ENCODE peak calls at places on chromosomes 4 and X, in five cellular contexts. One of them, this sample, is unnamed.

GRCh38 chr4:101037938-101038413 is 309.4 kb downstream of the PPP3CA start:
- DNase-seq in CD8-positive, alpha-beta T cell: no peak
- DNase-seq in cardiac muscle cell: no peak
- DNase-seq in AG10803: peak
- DNase-seq in foreskin fibroblast: no peak
- DNase-seq in this sample: no peak

GRCh38 chrX:71326394-71326793 is 24.8 kb downstream of the ITGB1BP2 start:
- DNase-seq in cardiac muscle cell: no peak
- DNase-seq in AG10803: no peak
- DNase-seq in foreskin fibroblast: no peak
- DNase-seq in CD8-positive, alpha-beta T cell: no peak
- DNase-seq in this sample: no peak

GRCh38 chr4:124262211-124263179 is 450.0 kb downstream of the ANKRD50 start:
- DNase-seq in foreskin fibroblast: peak
- DNase-seq in AG10803: peak
- DNase-seq in cardiac muscle cell: peak
- DNase-seq in CD8-positive, alpha-beta T cell: peak
- DNase-seq in this sample: peak

GRCh38 chr4:177220376-177220775 is 89.3 kb upstream of the NEIL3 start:
- DNase-seq in AG10803: peak
- DNase-seq in cardiac muscle cell: peak
- DNase-seq in foreskin fibroblast: peak
- DNase-seq in CD8-positive, alpha-beta T cell: no peak
- DNase-seq in this sample: no peak

GRCh38 chrX:115560211-115560977 is 580 bp upstream of the PLS3 start:
- DNase-seq in foreskin fibroblast: no peak
- DNase-seq in AG10803: no peak
- DNase-seq in CD8-positive, alpha-beta T cell: no peak
- DNase-seq in cardiac muscle cell: peak
- DNase-seq in this sample: no peak

GRCh38 chrX:40772290-40772689 is 36.9 kb upstream of the MED14 start:
- DNase-seq in AG10803: peak
- DNase-seq in cardiac muscle cell: no peak
- DNase-seq in CD8-positive, alpha-beta T cell: no peak
- DNase-seq in foreskin fibroblast: peak
- DNase-seq in this sample: no peak

GRCh38 chr4:165560941-165561340 is 182.1 kb downstream of the CPE start:
- DNase-seq in CD8-positive, alpha-beta T cell: no peak
- DNase-seq in AG10803: no peak
- DNase-seq in foreskin fibroblast: no peak
- DNase-seq in cardiac muscle cell: no peak
- DNase-seq in this sample: no peak

GRCh38 chr4:189806506-189806905 is 134.2 kb upstream of the FRG1 start:
- DNase-seq in cardiac muscle cell: no peak
- DNase-seq in foreskin fibroblast: no peak
- DNase-seq in CD8-positive, alpha-beta T cell: no peak
- DNase-seq in AG10803: no peak
- DNase-seq in this sample: no peak

GRCh38 chrX:13652256-13653021 is 502 bp upstream of the TCEANC start:
- DNase-seq in AG10803: peak
- DNase-seq in CD8-positive, alpha-beta T cell: no peak
- DNase-seq in cardiac muscle cell: peak
- DNase-seq in foreskin fibroblast: peak
- DNase-seq in this sample: peak

GRCh38 chr4:89363786-89364185 is 56.2 kb upstream of the GPRIN3 start:
- DNase-seq in CD8-positive, alpha-beta T cell: no peak
- DNase-seq in cardiac muscle cell: no peak
- DNase-seq in foreskin fibroblast: no peak
- DNase-seq in AG10803: no peak
- DNase-seq in this sample: no peak

GRCh38 chr4:12844111-12844510 is 640.0 kb downstream of the RAB28 start:
- DNase-seq in foreskin fibroblast: no peak
- DNase-seq in AG10803: no peak
- DNase-seq in CD8-positive, alpha-beta T cell: no peak
- DNase-seq in cardiac muscle cell: no peak
- DNase-seq in this sample: no peak

GRCh38 chr4:74675673-74676279 is 118.5 kb downstream of the BTC start:
- DNase-seq in AG10803: peak
- DNase-seq in cardiac muscle cell: peak
- DNase-seq in CD8-positive, alpha-beta T cell: no peak
- DNase-seq in foreskin fibroblast: peak
- DNase-seq in this sample: peak

GRCh38 chr4:31236635-31237173 is 516.5 kb downstream of the PCDH7 start:
- DNase-seq in foreskin fibroblast: no peak
- DNase-seq in CD8-positive, alpha-beta T cell: no peak
- DNase-seq in AG10803: no peak
- DNase-seq in cardiac muscle cell: no peak
- DNase-seq in this sample: no peak

GRCh38 chr4:7808752-7809151 is 130.9 kb downstream of the AFAP1 start:
- DNase-seq in foreskin fibroblast: peak
- DNase-seq in CD8-positive, alpha-beta T cell: no peak
- DNase-seq in AG10803: peak
- DNase-seq in cardiac muscle cell: peak
- DNase-seq in this sample: peak

GRCh38 chr4:8915201-8916200 is 43.9 kb upstream of the HMX1 start:
- DNase-seq in foreskin fibroblast: no peak
- DNase-seq in CD8-positive, alpha-beta T cell: no peak
- DNase-seq in cardiac muscle cell: no peak
- DNase-seq in AG10803: no peak
- DNase-seq in this sample: no peak

GRCh38 chr4:105503484-105503883 is 29.6 kb upstream of the PPA2 start:
- DNase-seq in cardiac muscle cell: no peak
- DNase-seq in AG10803: no peak
- DNase-seq in foreskin fibroblast: no peak
- DNase-seq in CD8-positive, alpha-beta T cell: no peak
- DNase-seq in this sample: no peak

GRCh38 chr4:156335721-156336120 is 382.1 kb upstream of the CTSO start:
- DNase-seq in foreskin fibroblast: no peak
- DNase-seq in cardiac muscle cell: no peak
- DNase-seq in AG10803: peak
- DNase-seq in CD8-positive, alpha-beta T cell: no peak
- DNase-seq in this sample: no peak

GRCh38 chrX:9885150-9885549 is 82.0 kb upstream of the CLDN34 start:
- DNase-seq in AG10803: peak
- DNase-seq in cardiac muscle cell: peak
- DNase-seq in CD8-positive, alpha-beta T cell: no peak
- DNase-seq in foreskin fibroblast: peak
- DNase-seq in this sample: no peak

GRCh38 chrX:9884031-9884779 is 83.0 kb upstream of the CLDN34 start:
- DNase-seq in AG10803: no peak
- DNase-seq in CD8-positive, alpha-beta T cell: no peak
- DNase-seq in foreskin fibroblast: no peak
- DNase-seq in cardiac muscle cell: no peak
- DNase-seq in this sample: no peak

GRCh38 chrX:9890541-9891200 is 76.5 kb upstream of the CLDN34 start:
- DNase-seq in foreskin fibroblast: no peak
- DNase-seq in AG10803: no peak
- DNase-seq in CD8-positive, alpha-beta T cell: no peak
- DNase-seq in cardiac muscle cell: no peak
- DNase-seq in this sample: no peak

DNA sequence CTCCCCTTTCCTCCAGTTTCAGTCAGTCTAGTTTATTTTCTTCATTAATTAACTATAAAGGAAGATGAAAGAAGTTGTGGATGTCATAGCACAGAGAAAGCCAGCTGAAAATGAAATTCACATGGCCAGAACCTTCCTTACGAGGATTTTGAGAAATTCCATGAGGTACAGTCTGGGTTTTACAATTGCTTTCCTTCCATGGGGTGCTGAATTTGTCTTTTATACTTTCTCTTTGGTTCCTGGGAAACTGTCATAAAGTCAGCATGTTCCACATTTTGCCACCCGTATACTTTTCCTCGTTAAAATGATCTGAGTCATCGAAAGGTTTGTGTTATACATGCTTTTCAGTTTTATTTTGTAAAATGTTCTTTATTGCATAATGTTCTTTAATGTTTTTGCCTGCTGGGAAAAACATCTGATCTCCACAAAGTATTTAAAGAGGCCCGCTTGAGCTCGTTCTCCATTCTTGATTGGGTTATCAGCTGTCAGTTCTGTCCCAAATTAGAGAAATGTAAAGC is 78.1 kb upstream of the CLDN34 start:
- DNase-seq in cardiac muscle cell: no peak
- DNase-seq in AG10803: peak
- DNase-seq in foreskin fibroblast: no peak
- DNase-seq in CD8-positive, alpha-beta T cell: no peak
- DNase-seq in this sample: no peak
- H3K4me3 ChIP-seq in cardiac muscle cell: no peak
- H3K4me3 ChIP-seq in AG10803: no peak
- H3K4me3 ChIP-seq in foreskin fibroblast: no peak
- H3K4me3 ChIP-seq in CD8-positive, alpha-beta T cell: no peak
- H3K4me3 ChIP-seq in this sample: no peak

GRCh38 chr4:153126137-153126536 is 78.1 kb upstream of the TRIM2 start:
- DNase-seq in foreskin fibroblast: no peak
- DNase-seq in AG10803: no peak
- DNase-seq in CD8-positive, alpha-beta T cell: no peak
- DNase-seq in cardiac muscle cell: no peak
- DNase-seq in this sample: no peak

GRCh38 chr4:153131478-153132069 is 72.7 kb upstream of the TRIM2 start:
- DNase-seq in foreskin fibroblast: peak
- DNase-seq in cardiac muscle cell: no peak
- DNase-seq in AG10803: peak
- DNase-seq in CD8-positive, alpha-beta T cell: no peak
- DNase-seq in this sample: no peak

GRCh38 chr4:153122855-153123254 is 81.4 kb upstream of the TRIM2 start:
- DNase-seq in AG10803: no peak
- DNase-seq in CD8-positive, alpha-beta T cell: no peak
- DNase-seq in foreskin fibroblast: no peak
- DNase-seq in cardiac muscle cell: no peak
- DNase-seq in this sample: no peak

DNA sequence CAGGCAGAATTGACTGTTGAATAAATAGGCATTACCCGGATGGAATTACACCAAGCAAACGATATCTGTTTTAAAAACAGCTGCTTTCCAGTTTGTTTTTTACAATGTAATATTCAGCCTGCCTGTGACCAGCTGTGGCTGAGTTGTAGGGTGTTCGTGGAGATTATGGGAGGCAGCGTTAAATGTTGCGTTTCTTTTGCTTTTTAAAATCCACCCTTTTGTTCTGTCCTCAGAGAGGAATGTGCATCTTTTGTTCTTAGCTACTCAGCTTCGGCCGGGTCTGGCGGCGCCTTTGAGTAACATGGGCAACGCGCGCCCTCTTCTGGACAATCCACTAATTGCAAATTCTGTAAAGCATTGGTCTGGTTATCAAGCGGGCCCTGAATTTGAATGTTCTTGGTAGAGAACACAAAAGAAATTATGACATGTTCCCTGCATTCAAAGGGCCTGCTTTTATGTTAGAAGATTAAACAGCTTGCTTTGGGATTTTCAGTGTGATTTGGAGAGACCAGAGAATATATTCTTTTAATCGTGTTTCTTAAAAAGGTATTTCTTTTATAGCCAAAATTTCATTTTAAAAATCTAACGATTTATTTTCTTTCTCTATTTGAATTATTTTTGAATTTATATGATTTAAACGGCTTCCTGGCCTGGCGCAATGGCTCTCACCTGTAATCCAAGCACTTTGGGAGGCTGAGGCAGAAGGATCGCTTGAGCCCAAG is 76.3 kb upstream of the TRIM2 start:
- DNase-seq in AG10803: peak
- DNase-seq in foreskin fibroblast: peak
- DNase-seq in CD8-positive, alpha-beta T cell: peak
- DNase-seq in cardiac muscle cell: peak
- DNase-seq in this sample: peak
- H3K4me3 ChIP-seq in AG10803: peak
- H3K4me3 ChIP-seq in foreskin fibroblast: no peak
- H3K4me3 ChIP-seq in CD8-positive, alpha-beta T cell: no peak
- H3K4me3 ChIP-seq in cardiac muscle cell: no peak
- H3K4me3 ChIP-seq in this sample: no peak

DNA sequence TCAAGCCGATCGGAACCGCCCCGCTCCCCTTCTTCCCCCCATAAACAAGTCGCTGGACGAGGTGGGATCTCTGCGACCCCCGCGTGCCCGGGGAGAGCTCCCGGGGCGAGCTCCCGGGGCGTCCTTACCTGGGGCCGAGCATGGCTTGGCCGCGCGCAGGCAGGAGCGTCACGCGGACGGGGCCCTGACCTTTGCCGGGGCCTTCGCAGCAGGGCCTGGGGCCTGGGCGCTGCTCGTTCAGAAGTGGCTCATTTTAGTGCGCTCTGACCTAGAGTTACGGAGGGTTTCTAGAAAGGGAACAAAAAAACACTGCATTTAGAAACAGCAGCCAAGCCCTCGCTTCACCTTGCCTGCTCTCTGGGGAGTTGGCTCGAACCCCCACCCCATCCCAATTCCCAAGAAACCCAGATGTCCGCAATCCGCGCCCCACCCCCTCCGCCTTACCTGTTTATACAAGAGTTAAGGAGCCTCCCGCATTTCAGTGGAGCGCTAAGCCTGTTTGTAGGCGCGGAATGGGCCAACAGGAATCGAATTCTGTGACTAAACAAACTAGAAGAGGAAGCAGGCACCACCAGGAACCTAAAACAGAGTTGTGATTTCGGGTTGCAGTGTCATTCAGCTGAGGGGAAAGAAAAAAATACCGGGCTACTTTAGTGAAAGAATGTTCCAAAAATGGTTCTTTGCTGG is 814 bp upstream of the RBM47 start:
- DNase-seq in AG10803: no peak
- DNase-seq in CD8-positive, alpha-beta T cell: no peak
- DNase-seq in foreskin fibroblast: no peak
- DNase-seq in cardiac muscle cell: no peak
- DNase-seq in this sample: no peak
- H3K4me3 ChIP-seq in AG10803: no peak
- H3K4me3 ChIP-seq in CD8-positive, alpha-beta T cell: peak
- H3K4me3 ChIP-seq in foreskin fibroblast: peak
- H3K4me3 ChIP-seq in cardiac muscle cell: peak
- H3K4me3 ChIP-seq in this sample: no peak

GRCh38 chr4:1168291-1169031 is 3.9 kb downstream of the SPON2 start:
- DNase-seq in CD8-positive, alpha-beta T cell: no peak
- DNase-seq in cardiac muscle cell: no peak
- DNase-seq in AG10803: no peak
- DNase-seq in foreskin fibroblast: no peak
- DNase-seq in this sample: no peak

GRCh38 chr4:1169691-1170096 is 2.7 kb downstream of the SPON2 start:
- DNase-seq in cardiac muscle cell: no peak
- DNase-seq in CD8-positive, alpha-beta T cell: no peak
- DNase-seq in foreskin fibroblast: no peak
- DNase-seq in AG10803: no peak
- DNase-seq in this sample: no peak

GRCh38 chr4:1170156-1170804 is 2.1 kb downstream of the SPON2 start:
- DNase-seq in AG10803: no peak
- DNase-seq in foreskin fibroblast: no peak
- DNase-seq in cardiac muscle cell: no peak
- DNase-seq in CD8-positive, alpha-beta T cell: no peak
- DNase-seq in this sample: no peak

GRCh38 chr4:1170805-1171305 is 1.5 kb downstream of the SPON2 start:
- DNase-seq in cardiac muscle cell: no peak
- DNase-seq in foreskin fibroblast: no peak
- DNase-seq in AG10803: no peak
- DNase-seq in CD8-positive, alpha-beta T cell: no peak
- DNase-seq in this sample: no peak

DNA sequence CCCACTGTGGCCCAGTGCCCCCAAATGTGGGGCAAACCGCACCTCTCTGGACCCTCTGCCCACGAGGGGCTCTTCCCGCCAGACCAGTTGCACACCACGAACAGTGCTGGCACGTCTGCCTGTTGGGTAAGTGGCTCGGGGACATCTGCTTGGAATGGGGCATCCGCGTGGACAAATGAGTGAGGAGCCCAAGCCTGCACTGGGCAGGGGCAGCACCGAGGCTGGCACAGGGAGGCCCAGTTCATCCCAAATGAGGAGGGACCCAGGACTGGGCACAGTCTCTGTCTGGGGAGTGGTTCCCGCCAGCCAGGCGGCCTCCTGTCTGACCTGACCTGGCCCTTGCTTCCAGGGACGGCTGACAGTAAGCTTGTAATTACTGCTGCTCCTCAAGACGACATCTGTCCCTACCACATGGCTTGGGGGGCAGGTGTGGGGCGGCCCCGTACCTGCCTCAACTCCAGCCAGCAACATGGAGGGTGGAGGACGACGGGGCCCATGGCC is 3.2 kb downstream of the SPON2 start:
- DNase-seq in AG10803: no peak
- DNase-seq in cardiac muscle cell: no peak
- DNase-seq in foreskin fibroblast: no peak
- DNase-seq in CD8-positive, alpha-beta T cell: no peak
- DNase-seq in this sample: no peak
- H3K4me3 ChIP-seq in AG10803: no peak
- H3K4me3 ChIP-seq in cardiac muscle cell: no peak
- H3K4me3 ChIP-seq in foreskin fibroblast: no peak
- H3K4me3 ChIP-seq in CD8-positive, alpha-beta T cell: no peak
- H3K4me3 ChIP-seq in this sample: peak

This sample was measured in AG04450.